ENCODE peak calls at places on chromosomes 16 and 17, in eight cellular contexts. K, B, N, I, S, J, T and C are unnamed samples.

GRCh38 chr17:69757794-69758430 is 317.1 kb upstream of the KCNJ16 start:
- DNase-seq in K (no peak), B (no peak), N (peak), I (no peak), S (no peak), J (no peak), T (no peak), C (no peak)

GRCh38 chr17:76034433-76035185 is 7.5 kb upstream of the EVPL start:
- DNase-seq in K (no peak), B (no peak), N (no peak), I (no peak), S (no peak), J (no peak), T (no peak), C (no peak)

GRCh38 chr17:76934561-76935320 is 66.5 kb downstream of the MGAT5B start:
- DNase-seq in K (no peak), B (no peak), N (no peak), I (no peak), S (no peak), J (no peak), T (no peak), C (no peak)

GRCh38 chr16:26889751-26890150 is 177.0 kb upstream of the C16orf82 start:
- DNase-seq in K (no peak), B (no peak), N (no peak), I (no peak), S (no peak), J (no peak), T (no peak), C (no peak)

GRCh38 chr17:9475259-9475658 is 100.4 kb downstream of the STX8 start:
- DNase-seq in K (no peak), B (no peak), N (no peak), I (no peak), S (no peak), J (no peak), T (no peak), C (no peak)

GRCh38 chr16:88882358-88883030 is 16.0 kb upstream of the PABPN1L start:
- DNase-seq in K (no peak), B (no peak), N (peak), I (no peak), S (peak), J (no peak), T (no peak), C (peak)

GRCh38 chr16:21104124-21104860 is 46.4 kb downstream of the DNAH3 start:
- DNase-seq in K (no peak), B (no peak), N (no peak), I (no peak), S (no peak), J (no peak), T (no peak), C (peak)

GRCh38 chr16:4179020-4179419 is 62.8 kb upstream of the ADCY9 start:
- DNase-seq in K (no peak), B (peak), N (peak), I (peak), S (peak), J (peak), T (no peak), C (peak)

GRCh38 chr17:30238387-30239088 is 3.0 kb upstream of the SLC6A4 start:
- DNase-seq in K (no peak), B (no peak), N (no peak), I (no peak), S (no peak), J (no peak), T (no peak), C (peak)

GRCh38 chr17:81075307-81075706 is 40.4 kb downstream of the BAIAP2 start:
- DNase-seq in K (no peak), B (no peak), N (no peak), I (no peak), S (no peak), J (no peak), T (no peak), C (no peak)

GRCh38 chr17:65750678-65751077 is 189.2 kb upstream of the AXIN2 start:
- DNase-seq in K (peak), B (peak), N (no peak), I (peak), S (peak), J (peak), T (peak), C (peak)

GRCh38 chr17:31488264-31488981 is 96.9 kb downstream of the RAB11FIP4 start:
- DNase-seq in K (peak), B (no peak), N (peak), I (no peak), S (peak), J (no peak), T (peak), C (no peak)
- TF ChIP-seq POLR2A in K (no peak), B (no peak), N (no peak), I (no peak), S (peak), J (no peak), T (no peak), C (no peak)

GRCh38 chr16:49835116-49835880 is 20.6 kb downstream of the ZNF423 start:
- DNase-seq in K (no peak), B (no peak), N (no peak), I (no peak), S (no peak), J (peak), T (peak), C (no peak)
- H3K4me3 ChIP-seq in K (no peak), B (no peak), N (no peak), I (no peak), S (no peak), J (no peak), T (no peak), C (no peak)

DNA sequence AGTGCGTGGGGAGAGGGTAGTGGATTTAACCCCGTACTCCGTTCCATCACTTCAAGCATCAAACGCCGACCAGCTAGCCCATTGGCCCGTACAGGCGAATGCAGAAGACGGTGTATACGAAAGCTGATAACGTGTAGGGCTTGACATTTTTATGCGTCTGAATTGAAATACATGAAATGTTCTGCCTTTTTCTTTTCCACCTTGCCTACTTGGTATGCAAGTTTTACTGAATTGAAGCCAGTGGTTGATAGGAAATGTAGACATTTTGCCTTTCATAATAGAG is 834 bp upstream of the STAT3 start:
- DNase-seq in K (no peak), B (no peak), N (no peak), I (no peak), S (no peak), J (no peak), T (no peak), C (no peak)
- TF ChIP-seq POLR2A in K (no peak), B (no peak), N (no peak), I (no peak), S (no peak), J (no peak), T (no peak), C (no peak)

DNA sequence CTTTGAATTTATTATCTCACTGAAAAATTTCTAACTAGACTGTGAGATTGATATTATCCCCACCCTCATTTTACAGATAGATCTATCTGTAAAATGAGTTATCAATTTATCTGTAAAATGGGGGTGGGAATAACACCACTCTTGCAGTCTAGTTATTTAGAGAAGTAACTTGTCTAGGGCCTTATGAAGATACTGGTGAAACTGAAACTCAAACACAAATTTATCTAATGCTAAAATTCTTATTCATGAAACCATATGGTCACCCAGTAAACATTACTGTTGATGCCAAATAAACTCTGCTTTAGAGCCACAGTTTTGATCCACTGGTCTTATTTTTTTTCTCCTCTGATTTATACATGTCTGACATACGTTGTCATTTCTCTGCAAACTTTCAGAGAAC is 52.1 kb upstream of the SMIM36 start:
- DNase-seq in K (no peak), B (no peak), N (no peak), I (no peak), S (no peak), J (no peak), T (no peak), C (no peak)
- H3K4me3 ChIP-seq in K (no peak), B (no peak), N (no peak), I (no peak), S (no peak), J (no peak), T (no peak), C (no peak)

DNA sequence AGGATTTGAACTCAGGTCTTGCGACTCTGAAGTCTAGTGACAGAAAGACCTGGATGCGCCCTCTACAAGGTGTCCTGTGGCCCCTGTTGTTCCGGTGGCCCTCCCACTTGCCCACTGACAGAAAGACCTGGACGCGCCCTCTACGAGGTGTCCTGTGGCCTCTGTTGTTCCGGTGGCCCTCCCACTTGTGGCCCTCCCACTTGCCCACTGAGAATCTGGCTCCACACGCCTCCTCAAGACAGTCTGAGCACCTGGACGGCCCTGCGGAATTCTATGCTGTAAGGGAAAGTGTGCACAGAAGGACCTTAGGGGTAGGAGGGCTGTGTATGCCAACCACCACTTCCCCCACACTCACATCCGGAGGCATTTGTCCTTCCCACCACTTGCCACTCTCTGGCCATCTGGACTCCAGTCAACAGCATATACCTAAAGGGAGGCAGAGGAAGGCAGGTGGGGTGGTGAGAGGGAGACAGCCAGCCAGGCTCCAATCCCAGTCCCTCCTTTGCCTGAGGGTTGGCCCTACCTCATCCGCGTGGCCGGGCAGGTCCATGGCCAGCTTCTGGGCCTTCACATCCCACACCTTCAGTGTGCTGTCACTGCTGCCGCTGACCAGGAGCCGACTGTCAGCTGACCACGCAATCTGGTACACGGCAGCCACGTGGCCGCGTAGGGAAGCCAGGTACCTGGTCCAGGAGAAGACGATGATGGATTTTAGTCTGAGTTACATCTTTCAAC is 9.1 kb downstream of the NLE1 start:
- DNase-seq in K (no peak), B (no peak), N (no peak), I (no peak), S (no peak), J (no peak), T (no peak), C (no peak)
- TF ChIP-seq POLR2A in K (no peak), B (no peak), N (no peak), I (no peak), S (no peak), J (no peak), T (no peak), C (no peak)

GRCh38 chr17:52158450-52159042 is at the start of gene CA10:
- DNase-seq in K (peak), B (no peak), N (no peak), I (no peak), S (peak), J (no peak), T (no peak), C (no peak)

GRCh38 chr17:52157161-52157560 is 1.4 kb downstream of the CA10 start:
- DNase-seq in K (no peak), B (no peak), N (no peak), I (no peak), S (no peak), J (no peak), T (no peak), C (no peak)

GRCh38 chr17:52156576-52156975 is 1.9 kb downstream of the CA10 start:
- DNase-seq in K (no peak), B (no peak), N (no peak), I (no peak), S (no peak), J (no peak), T (no peak), C (no peak)

GRCh38 chr17:52159159-52159809 is 770 bp upstream of the CA10 start:
- DNase-seq in K (no peak), B (no peak), N (no peak), I (no peak), S (no peak), J (no peak), T (no peak), C (no peak)

DNA sequence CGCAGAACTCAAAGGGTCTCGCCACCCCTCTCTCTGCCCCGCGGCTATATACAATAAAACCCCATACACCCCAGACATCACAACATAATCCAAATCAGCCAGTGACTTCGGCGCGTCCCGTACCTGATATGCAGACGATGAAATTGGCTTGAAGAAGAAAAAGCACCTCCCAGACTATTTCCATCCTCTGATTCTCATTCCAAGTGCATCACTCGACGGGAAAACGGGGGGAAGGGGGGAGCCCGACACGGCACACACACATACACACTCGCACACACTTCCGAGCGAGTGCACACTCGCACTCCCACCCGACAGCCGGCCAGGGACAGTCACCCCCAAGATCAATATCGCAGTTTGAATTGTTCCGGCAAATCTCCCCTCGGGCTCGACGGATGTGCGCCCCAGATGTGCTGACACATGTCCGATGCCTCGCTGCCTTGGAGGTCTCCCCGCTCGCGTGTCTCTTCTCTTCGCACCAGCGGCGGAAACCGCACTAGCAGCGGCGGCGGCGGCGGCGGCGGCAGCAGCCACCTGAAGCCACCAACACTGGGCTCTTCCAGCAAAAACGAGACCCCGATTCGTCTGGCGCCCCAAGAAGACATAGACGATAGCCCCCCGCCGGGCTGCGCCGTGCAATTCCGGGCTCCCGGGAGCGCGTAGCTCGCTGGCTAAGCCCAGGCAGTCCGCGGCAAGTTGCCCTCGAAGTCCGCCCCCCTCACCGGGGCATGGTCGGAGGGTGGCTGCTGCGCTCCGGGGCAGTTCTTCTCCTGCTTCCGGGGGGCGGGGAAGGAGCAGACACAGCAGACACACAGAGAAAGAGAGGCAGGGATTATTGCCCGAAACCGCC is 688 bp downstream of the CA10 start:
- DNase-seq in K (no peak), B (no peak), N (no peak), I (no peak), S (no peak), J (no peak), T (no peak), C (no peak)
- H3K4me3 ChIP-seq in K (no peak), B (peak), N (no peak), I (peak), S (no peak), J (no peak), T (no peak), C (no peak)

GRCh38 chr16:56980203-56980535 is 9.2 kb upstream of the NLRC5 start:
- DNase-seq in K (no peak), B (no peak), N (no peak), I (no peak), S (no peak), J (no peak), T (no peak), C (no peak)

GRCh38 chr16:56980792-56981724 is 8.3 kb upstream of the NLRC5 start:
- DNase-seq in K (no peak), B (no peak), N (peak), I (no peak), S (no peak), J (no peak), T (no peak), C (no peak)

GRCh38 chr16:56975714-56976113 is 13.6 kb upstream of the NLRC5 start:
- DNase-seq in K (no peak), B (no peak), N (no peak), I (no peak), S (no peak), J (no peak), T (no peak), C (no peak)

GRCh38 chr16:56977256-56977655 is 12.1 kb upstream of the NLRC5 start:
- DNase-seq in K (no peak), B (no peak), N (no peak), I (no peak), S (no peak), J (no peak), T (no peak), C (no peak)

GRCh38 chr16:56977823-56978430 is 11.4 kb upstream of the NLRC5 start:
- DNase-seq in K (no peak), B (no peak), N (peak), I (no peak), S (no peak), J (no peak), T (no peak), C (no peak)
- TF ChIP-seq POLR2A in K (no peak), B (no peak), N (no peak), I (no peak), S (no peak), J (no peak), T (no peak), C (no peak)